ENCODE peak calls at places on chromosomes 16 and 17, in six cellular contexts. One of them, this sample, is unnamed.

GRCh38 chr16:85812031-85812807 is 12.7 kb downstream of the COX4I1 start:
- DNase-seq in GM23248: peak
- DNase-seq in fibroblast of lung: no peak
- DNase-seq in H9: no peak
- DNase-seq in neural progenitor cell: no peak
- DNase-seq in PC-9: no peak
- DNase-seq in this sample: no peak

GRCh38 chr17:28901866-28902818 is 737 bp downstream of the DHRS13 start:
- DNase-seq in GM23248: peak
- DNase-seq in fibroblast of lung: peak
- DNase-seq in H9: no peak
- DNase-seq in neural progenitor cell: no peak
- DNase-seq in PC-9: no peak
- DNase-seq in this sample: peak

GRCh38 chr16:57984443-57985203 is 13.7 kb upstream of the CNGB1 start:
- DNase-seq in GM23248: peak
- DNase-seq in fibroblast of lung: peak
- DNase-seq in H9: peak
- DNase-seq in neural progenitor cell: peak
- DNase-seq in PC-9: no peak
- DNase-seq in this sample: no peak

GRCh38 chr16:4680673-4681470 is 12.5 kb upstream of the NUDT16L1 start:
- DNase-seq in GM23248: no peak
- DNase-seq in fibroblast of lung: no peak
- DNase-seq in H9: no peak
- DNase-seq in neural progenitor cell: no peak
- DNase-seq in PC-9: no peak
- DNase-seq in this sample: no peak

GRCh38 chr17:76273923-76274558 is 8.9 kb downstream of the UBALD2 start:
- DNase-seq in GM23248: no peak
- DNase-seq in fibroblast of lung: no peak
- DNase-seq in H9: no peak
- DNase-seq in neural progenitor cell: no peak
- DNase-seq in PC-9: no peak
- DNase-seq in this sample: peak

GRCh38 chr17:46890638-46891037 is 32.3 kb upstream of the GOSR2 start:
- DNase-seq in GM23248: no peak
- DNase-seq in fibroblast of lung: no peak
- DNase-seq in H9: no peak
- DNase-seq in neural progenitor cell: no peak
- DNase-seq in PC-9: no peak
- DNase-seq in this sample: no peak

GRCh38 chr16:70746708-70747424 is 54.1 kb downstream of the VAC14 start:
- DNase-seq in GM23248: peak
- DNase-seq in fibroblast of lung: peak
- DNase-seq in H9: no peak
- DNase-seq in neural progenitor cell: no peak
- DNase-seq in PC-9: peak
- DNase-seq in this sample: peak

GRCh38 chr17:37743875-37744632 is 805 bp downstream of the HNF1B start:
- DNase-seq in GM23248: no peak
- DNase-seq in fibroblast of lung: no peak
- DNase-seq in H9: peak
- DNase-seq in neural progenitor cell: peak
- DNase-seq in PC-9: no peak
- DNase-seq in this sample: no peak

GRCh38 chr17:43814026-43814425 is 18.9 kb downstream of the MPP3 start:
- DNase-seq in GM23248: no peak
- DNase-seq in fibroblast of lung: no peak
- DNase-seq in H9: peak
- DNase-seq in neural progenitor cell: no peak
- DNase-seq in PC-9: no peak
- DNase-seq in this sample: no peak

GRCh38 chr16:14194706-14195105 is 123.6 kb downstream of the MRTFB start:
- DNase-seq in GM23248: no peak
- DNase-seq in fibroblast of lung: no peak
- DNase-seq in H9: no peak
- DNase-seq in neural progenitor cell: no peak
- DNase-seq in PC-9: no peak
- DNase-seq in this sample: no peak

GRCh38 chr16:86145669-86146068 is 246.7 kb downstream of the IRF8 start:
- DNase-seq in GM23248: no peak
- DNase-seq in fibroblast of lung: no peak
- DNase-seq in H9: no peak
- DNase-seq in neural progenitor cell: no peak
- DNase-seq in PC-9: no peak
- DNase-seq in this sample: no peak

GRCh38 chr17:43556292-43556691 is 10.2 kb upstream of the ETV4 start:
- DNase-seq in GM23248: peak
- DNase-seq in fibroblast of lung: peak
- DNase-seq in H9: no peak
- DNase-seq in neural progenitor cell: no peak
- DNase-seq in PC-9: peak
- DNase-seq in this sample: no peak

GRCh38 chr17:50564916-50565315 is 4.4 kb downstream of the CACNA1G start:
- DNase-seq in GM23248: peak
- DNase-seq in fibroblast of lung: peak
- DNase-seq in H9: no peak
- DNase-seq in neural progenitor cell: no peak
- DNase-seq in PC-9: no peak
- DNase-seq in this sample: no peak

GRCh38 chr16:61871837-61872777 is 164.1 kb downstream of the CDH8 start:
- DNase-seq in GM23248: no peak
- DNase-seq in fibroblast of lung: no peak
- DNase-seq in H9: peak
- DNase-seq in neural progenitor cell: peak
- DNase-seq in PC-9: no peak
- DNase-seq in this sample: no peak

GRCh38 chr17:77451894-77452852 is 311.4 kb downstream of the SEC14L1 start:
- DNase-seq in GM23248: peak
- DNase-seq in fibroblast of lung: peak
- DNase-seq in H9: peak
- DNase-seq in neural progenitor cell: peak
- DNase-seq in PC-9: no peak
- DNase-seq in this sample: peak

GRCh38 chr16:27538508-27538907 is 11.2 kb downstream of the GTF3C1 start:
- DNase-seq in GM23248: no peak
- DNase-seq in fibroblast of lung: no peak
- DNase-seq in H9: no peak
- DNase-seq in neural progenitor cell: no peak
- DNase-seq in PC-9: no peak
- DNase-seq in this sample: no peak

GRCh38 chr17:61700252-61700651 is 109.2 kb upstream of the NACA2 start:
- DNase-seq in GM23248: no peak
- DNase-seq in fibroblast of lung: peak
- DNase-seq in H9: no peak
- DNase-seq in neural progenitor cell: no peak
- DNase-seq in PC-9: no peak
- DNase-seq in this sample: peak

GRCh38 chr17:37239690-37240344 is 136.0 kb upstream of the C17orf78 start:
- DNase-seq in GM23248: peak
- DNase-seq in fibroblast of lung: peak
- DNase-seq in H9: no peak
- DNase-seq in neural progenitor cell: peak
- DNase-seq in PC-9: no peak
- DNase-seq in this sample: peak

GRCh38 chr17:16878084-16878483 is 93.8 kb downstream of the TNFRSF13B start:
- DNase-seq in GM23248: no peak
- DNase-seq in fibroblast of lung: no peak
- DNase-seq in H9: peak
- DNase-seq in neural progenitor cell: no peak
- DNase-seq in PC-9: no peak
- DNase-seq in this sample: no peak

GRCh38 chr16:3824121-3824795 is 56.3 kb downstream of the CREBBP start:
- DNase-seq in GM23248: peak
- DNase-seq in fibroblast of lung: no peak
- DNase-seq in H9: no peak
- DNase-seq in neural progenitor cell: no peak
- DNase-seq in PC-9: no peak
- DNase-seq in this sample: no peak

GRCh38 chr16:1152651-1153259 is at the start of gene CACNA1H:
- DNase-seq in GM23248: peak
- DNase-seq in fibroblast of lung: no peak
- DNase-seq in H9: peak
- DNase-seq in neural progenitor cell: peak
- DNase-seq in PC-9: no peak
- DNase-seq in this sample: no peak

GRCh38 chr16:1786242-1787055 is 3.7 kb downstream of the NUBP2 start:
- DNase-seq in GM23248: no peak
- DNase-seq in fibroblast of lung: no peak
- DNase-seq in H9: peak
- DNase-seq in neural progenitor cell: no peak
- DNase-seq in PC-9: no peak
- DNase-seq in this sample: no peak

GRCh38 chr17:792277-792676 is 10.1 kb downstream of the MRM3 start:
- DNase-seq in GM23248: peak
- DNase-seq in fibroblast of lung: peak
- DNase-seq in H9: no peak
- DNase-seq in neural progenitor cell: no peak
- DNase-seq in PC-9: no peak
- DNase-seq in this sample: no peak

GRCh38 chr17:21301593-21302550 is 17.4 kb downstream of the MAP2K3 start:
- DNase-seq in GM23248: no peak
- DNase-seq in fibroblast of lung: no peak
- DNase-seq in H9: no peak
- DNase-seq in neural progenitor cell: no peak
- DNase-seq in PC-9: no peak
- DNase-seq in this sample: no peak

DNA sequence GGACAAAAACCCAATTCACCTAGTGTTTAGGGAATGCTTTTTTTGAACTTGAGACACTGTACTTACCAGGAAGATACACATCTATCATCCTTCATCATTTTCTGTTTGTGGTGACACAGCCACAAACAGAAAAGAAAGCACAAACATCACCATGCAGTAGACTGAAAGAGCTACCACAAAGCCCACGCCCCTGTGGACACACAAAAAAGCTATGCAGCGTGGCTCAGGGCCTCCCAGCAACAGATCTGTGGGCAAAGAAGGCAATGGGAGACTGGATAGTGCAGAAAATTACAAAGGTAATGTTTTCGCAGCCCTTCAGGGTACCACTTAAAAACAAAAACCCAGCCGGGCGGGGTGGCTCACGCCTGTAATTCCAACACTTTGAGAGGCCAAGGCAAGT is 9.6 kb downstream of the COTL1 start:
- DNase-seq in GM23248: no peak
- DNase-seq in fibroblast of lung: no peak
- DNase-seq in H9: no peak
- DNase-seq in neural progenitor cell: no peak
- DNase-seq in PC-9: no peak
- DNase-seq in this sample: no peak
- H3K4me2 ChIP-seq in GM23248: no peak
- H3K4me2 ChIP-seq in fibroblast of lung: no peak
- H3K4me2 ChIP-seq in H9: no peak
- H3K4me2 ChIP-seq in neural progenitor cell: no peak
- H3K4me2 ChIP-seq in PC-9: no peak
- H3K4me2 ChIP-seq in this sample: peak

GRCh38 chr16:60230666-60231065 is 1496.5 kb upstream of the GOT2 start:
- DNase-seq in GM23248: no peak
- DNase-seq in fibroblast of lung: no peak
- DNase-seq in H9: no peak
- DNase-seq in neural progenitor cell: no peak
- DNase-seq in PC-9: no peak
- DNase-seq in this sample: no peak
- H3K4me2 ChIP-seq in GM23248: no peak
- H3K4me2 ChIP-seq in fibroblast of lung: no peak
- H3K4me2 ChIP-seq in H9: no peak
- H3K4me2 ChIP-seq in neural progenitor cell: no peak
- H3K4me2 ChIP-seq in PC-9: no peak
- H3K4me2 ChIP-seq in this sample: no peak

GRCh38 chr16:84585886-84586285 is 32.0 kb downstream of the COTL1 start:
- DNase-seq in GM23248: no peak
- DNase-seq in fibroblast of lung: no peak
- DNase-seq in H9: peak
- DNase-seq in neural progenitor cell: peak
- DNase-seq in PC-9: no peak
- DNase-seq in this sample: peak
- H3K4me2 ChIP-seq in GM23248: no peak
- H3K4me2 ChIP-seq in fibroblast of lung: no peak
- H3K4me2 ChIP-seq in H9: no peak
- H3K4me2 ChIP-seq in neural progenitor cell: peak
- H3K4me2 ChIP-seq in PC-9: no peak
- H3K4me2 ChIP-seq in this sample: peak

GRCh38 chr17:79073706-79074088 is 927 bp upstream of the ENGASE start:
- DNase-seq in GM23248: no peak
- DNase-seq in fibroblast of lung: no peak
- DNase-seq in H9: no peak
- DNase-seq in neural progenitor cell: no peak
- DNase-seq in PC-9: peak
- DNase-seq in this sample: no peak
- H3K4me2 ChIP-seq in GM23248: no peak
- H3K4me2 ChIP-seq in fibroblast of lung: no peak
- H3K4me2 ChIP-seq in H9: no peak
- H3K4me2 ChIP-seq in neural progenitor cell: no peak
- H3K4me2 ChIP-seq in PC-9: peak
- H3K4me2 ChIP-seq in this sample: no peak

GRCh38 chr16:67855789-67856188 is 8.3 kb upstream of the CENPT start:
- DNase-seq in GM23248: no peak
- DNase-seq in fibroblast of lung: no peak
- DNase-seq in H9: no peak
- DNase-seq in neural progenitor cell: no peak
- DNase-seq in PC-9: no peak
- DNase-seq in this sample: no peak

GRCh38 chr16:67858448-67858993 is 11.0 kb upstream of the CENPT start:
- DNase-seq in GM23248: peak
- DNase-seq in fibroblast of lung: no peak
- DNase-seq in H9: no peak
- DNase-seq in neural progenitor cell: no peak
- DNase-seq in PC-9: no peak
- DNase-seq in this sample: no peak

GRCh38 chr16:67856927-67857546 is 9.5 kb upstream of the CENPT start:
- DNase-seq in GM23248: no peak
- DNase-seq in fibroblast of lung: no peak
- DNase-seq in H9: no peak
- DNase-seq in neural progenitor cell: no peak
- DNase-seq in PC-9: no peak
- DNase-seq in this sample: no peak

GRCh38 chr16:67860589-67861398 is 12.1 kb upstream of the EDC4 start:
- DNase-seq in GM23248: peak
- DNase-seq in fibroblast of lung: peak
- DNase-seq in H9: no peak
- DNase-seq in neural progenitor cell: no peak
- DNase-seq in PC-9: peak
- DNase-seq in this sample: no peak

DNA sequence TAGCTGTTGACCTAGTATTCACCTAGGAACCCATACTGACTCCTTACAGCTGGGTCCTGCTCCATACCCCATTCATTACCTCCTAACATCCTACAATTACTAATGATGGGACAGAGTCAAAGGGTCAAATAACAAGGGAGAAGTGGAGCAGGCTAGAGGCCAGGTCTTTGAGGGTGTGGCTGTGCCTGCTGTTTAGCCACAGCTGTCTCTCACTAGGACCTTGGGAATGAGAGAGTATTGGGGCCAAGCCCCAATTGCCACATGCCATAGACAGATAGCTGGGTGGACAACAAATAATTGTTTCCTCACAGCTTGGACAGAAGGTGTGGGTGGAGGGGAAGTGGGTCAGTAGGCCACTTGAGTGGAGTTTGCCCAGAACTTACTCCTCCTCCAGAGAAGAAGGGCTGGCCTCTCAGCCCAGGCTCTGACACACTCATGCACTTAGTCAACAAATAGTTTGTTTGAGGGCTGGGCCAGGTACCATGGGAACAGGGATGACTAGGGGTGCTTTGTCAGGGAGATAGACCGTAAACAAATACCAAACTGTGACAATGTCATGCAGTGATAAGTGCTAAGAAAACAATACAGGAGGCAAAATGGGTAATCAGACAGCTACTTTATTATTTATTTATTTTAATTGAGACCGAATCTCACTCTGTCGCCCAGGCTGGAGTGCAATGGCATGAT is 10.2 kb upstream of the CENPT start:
- DNase-seq in GM23248: peak
- DNase-seq in fibroblast of lung: peak
- DNase-seq in H9: peak
- DNase-seq in neural progenitor cell: no peak
- DNase-seq in PC-9: peak
- DNase-seq in this sample: no peak
- H3K4me2 ChIP-seq in GM23248: peak
- H3K4me2 ChIP-seq in fibroblast of lung: peak
- H3K4me2 ChIP-seq in H9: no peak
- H3K4me2 ChIP-seq in neural progenitor cell: no peak
- H3K4me2 ChIP-seq in PC-9: peak
- H3K4me2 ChIP-seq in this sample: no peak

This sample was measured in OCI-LY7.